ENCODE peak calls at places on chromosomes 5 and 9, in ten cellular contexts. One of them, this sample, is unnamed.

GRCh38 chr9:426976-427375 is 212.3 kb downstream of the DOCK8 start:
- DNase-seq in A549: no peak
- DNase-seq in adrenal gland: no peak
- DNase-seq in transverse colon: no peak
- DNase-seq in lower leg skin: no peak
- DNase-seq in H54: no peak
- DNase-seq in body of pancreas: no peak
- DNase-seq in heart left ventricle: no peak
- DNase-seq in H1: no peak
- DNase-seq in tibial nerve: no peak
- DNase-seq in this sample: no peak

GRCh38 chr9:6667633-6668280 is 22.2 kb upstream of the GLDC start:
- DNase-seq in transverse colon: no peak
- DNase-seq in H1: no peak
- DNase-seq in lower leg skin: no peak
- DNase-seq in adrenal gland: no peak
- DNase-seq in tibial nerve: no peak
- DNase-seq in H54: no peak
- DNase-seq in body of pancreas: no peak
- DNase-seq in heart left ventricle: no peak
- DNase-seq in A549: peak
- DNase-seq in this sample: no peak

GRCh38 chr5:157076558-157076957 is 17.6 kb upstream of the HAVCR1 start:
- DNase-seq in tibial nerve: no peak
- DNase-seq in lower leg skin: peak
- DNase-seq in body of pancreas: peak
- DNase-seq in H1: no peak
- DNase-seq in H54: no peak
- DNase-seq in A549: no peak
- DNase-seq in adrenal gland: peak
- DNase-seq in transverse colon: no peak
- DNase-seq in heart left ventricle: no peak
- DNase-seq in this sample: no peak

GRCh38 chr9:87479801-87480201 is 17.9 kb upstream of the DAPK1 start:
- DNase-seq in A549: no peak
- DNase-seq in heart left ventricle: peak
- DNase-seq in body of pancreas: peak
- DNase-seq in tibial nerve: no peak
- DNase-seq in lower leg skin: no peak
- DNase-seq in adrenal gland: peak
- DNase-seq in transverse colon: peak
- DNase-seq in H54: peak
- DNase-seq in H1: no peak
- DNase-seq in this sample: no peak

GRCh38 chr5:79508794-79509193 is 5.1 kb downstream of the HOMER1 start:
- DNase-seq in adrenal gland: no peak
- DNase-seq in body of pancreas: no peak
- DNase-seq in lower leg skin: no peak
- DNase-seq in H54: no peak
- DNase-seq in A549: no peak
- DNase-seq in transverse colon: no peak
- DNase-seq in heart left ventricle: no peak
- DNase-seq in tibial nerve: no peak
- DNase-seq in H1: no peak
- DNase-seq in this sample: no peak

GRCh38 chr5:133459474-133460155 is 152.7 kb downstream of the FSTL4 start:
- DNase-seq in H1: no peak
- DNase-seq in transverse colon: no peak
- DNase-seq in H54: no peak
- DNase-seq in tibial nerve: no peak
- DNase-seq in body of pancreas: no peak
- DNase-seq in A549: no peak
- DNase-seq in adrenal gland: no peak
- DNase-seq in lower leg skin: peak
- DNase-seq in heart left ventricle: no peak
- DNase-seq in this sample: no peak

GRCh38 chr9:90830051-90830450 is 28.4 kb downstream of the SYK start:
- DNase-seq in tibial nerve: no peak
- DNase-seq in H54: no peak
- DNase-seq in adrenal gland: no peak
- DNase-seq in A549: no peak
- DNase-seq in body of pancreas: no peak
- DNase-seq in H1: no peak
- DNase-seq in lower leg skin: no peak
- DNase-seq in heart left ventricle: no peak
- DNase-seq in transverse colon: no peak
- DNase-seq in this sample: no peak

GRCh38 chr5:37812365-37812764 is 27.5 kb downstream of the GDNF start:
- DNase-seq in body of pancreas: no peak
- DNase-seq in adrenal gland: no peak
- DNase-seq in H54: no peak
- DNase-seq in H1: no peak
- DNase-seq in A549: no peak
- DNase-seq in lower leg skin: no peak
- DNase-seq in heart left ventricle: no peak
- DNase-seq in transverse colon: no peak
- DNase-seq in tibial nerve: no peak
- DNase-seq in this sample: no peak

GRCh38 chr5:111649516-111649915 is 107.5 kb downstream of the NREP start:
- DNase-seq in lower leg skin: no peak
- DNase-seq in tibial nerve: no peak
- DNase-seq in H54: no peak
- DNase-seq in A549: no peak
- DNase-seq in H1: no peak
- DNase-seq in heart left ventricle: no peak
- DNase-seq in adrenal gland: no peak
- DNase-seq in body of pancreas: no peak
- DNase-seq in transverse colon: no peak
- DNase-seq in this sample: no peak

DNA sequence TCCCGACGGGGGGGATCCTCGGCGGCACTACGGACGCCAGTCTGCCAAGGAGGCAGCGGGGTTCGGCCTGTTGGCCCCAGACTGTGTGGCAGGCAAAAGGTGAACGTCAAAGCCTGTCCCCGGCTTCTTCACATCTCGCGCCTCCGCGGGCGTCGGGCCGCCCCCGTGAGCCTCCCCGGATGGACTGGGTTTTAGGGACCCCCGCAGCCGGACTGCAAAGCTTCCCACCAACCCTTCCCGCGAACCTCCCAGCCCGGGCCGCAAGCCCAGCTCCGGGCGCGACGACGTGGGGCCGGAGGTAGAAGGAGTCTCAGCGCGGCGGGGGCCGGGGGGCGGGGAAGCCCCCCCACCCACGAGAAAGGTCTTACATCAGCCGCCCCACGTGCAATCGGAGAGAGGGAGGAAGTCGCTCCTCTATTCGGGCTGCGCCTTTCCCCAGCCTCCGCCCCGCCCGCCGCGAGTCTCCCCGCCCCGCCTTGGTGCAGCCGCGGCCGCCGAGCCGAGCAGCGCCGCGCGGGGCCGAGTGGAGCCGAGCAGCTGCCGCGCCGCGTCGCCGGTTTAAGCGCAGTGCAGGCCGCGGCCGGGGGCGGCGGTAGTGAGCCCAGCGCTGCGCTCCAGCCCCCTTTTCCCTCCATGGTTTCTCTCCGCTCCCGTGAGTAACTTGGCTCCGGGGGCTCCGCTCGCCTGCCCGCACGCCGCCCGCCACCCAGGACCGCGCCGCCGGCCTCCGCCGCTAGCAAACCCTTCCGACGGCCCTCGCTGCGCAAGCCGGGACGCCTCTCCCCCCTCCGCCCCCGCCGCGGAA is at the start of gene ANP32B:
- DNase-seq in H54: peak
- DNase-seq in adrenal gland: peak
- DNase-seq in tibial nerve: peak
- DNase-seq in lower leg skin: peak
- DNase-seq in A549: peak
- DNase-seq in body of pancreas: peak
- DNase-seq in heart left ventricle: peak
- DNase-seq in transverse colon: peak
- DNase-seq in H1: peak
- DNase-seq in this sample: peak
- TF ChIP-seq POLR2A in H54: peak
- TF ChIP-seq POLR2A in adrenal gland: peak
- TF ChIP-seq POLR2A in tibial nerve: no peak
- TF ChIP-seq POLR2A in lower leg skin: no peak
- TF ChIP-seq POLR2A in A549: peak
- TF ChIP-seq POLR2A in body of pancreas: peak
- TF ChIP-seq POLR2A in heart left ventricle: no peak
- TF ChIP-seq POLR2A in transverse colon: peak
- TF ChIP-seq POLR2A in H1: no peak
- TF ChIP-seq POLR2A in this sample: no peak

DNA sequence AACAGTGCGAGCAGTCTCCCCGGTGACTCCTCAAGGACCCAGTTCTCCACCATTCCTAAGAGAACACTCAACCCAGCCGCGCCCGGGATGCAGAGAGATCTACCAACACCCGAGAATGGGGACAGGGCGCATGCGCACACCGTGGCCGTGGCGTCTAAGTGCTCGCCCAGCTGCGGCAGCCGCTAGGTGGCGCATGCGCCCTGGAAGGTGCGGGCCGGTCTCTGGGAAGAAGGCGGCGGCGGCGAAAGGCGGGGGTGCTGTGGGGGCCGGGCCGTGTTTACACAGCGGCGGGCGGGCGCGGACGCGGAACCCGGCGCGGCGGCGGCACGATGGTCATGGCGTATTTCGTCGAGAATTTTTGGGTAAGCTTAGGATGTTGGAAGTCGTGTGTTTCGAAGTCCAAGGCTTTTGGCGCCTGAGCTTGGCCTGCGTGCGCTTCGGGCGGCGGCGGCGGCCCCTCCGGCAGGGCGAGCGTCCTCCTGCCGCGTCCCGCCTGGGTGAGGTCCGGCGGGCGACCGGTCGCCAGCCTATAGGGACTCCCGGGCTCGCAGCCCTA is at the start of gene FCHO2:
- DNase-seq in body of pancreas: peak
- DNase-seq in heart left ventricle: peak
- DNase-seq in H54: peak
- DNase-seq in tibial nerve: peak
- DNase-seq in lower leg skin: peak
- DNase-seq in adrenal gland: peak
- DNase-seq in transverse colon: peak
- DNase-seq in A549: peak
- DNase-seq in H1: peak
- DNase-seq in this sample: peak
- TF ChIP-seq POLR2A in body of pancreas: peak
- TF ChIP-seq POLR2A in heart left ventricle: no peak
- TF ChIP-seq POLR2A in H54: peak
- TF ChIP-seq POLR2A in tibial nerve: peak
- TF ChIP-seq POLR2A in lower leg skin: peak
- TF ChIP-seq POLR2A in adrenal gland: peak
- TF ChIP-seq POLR2A in transverse colon: peak
- TF ChIP-seq POLR2A in A549: peak
- TF ChIP-seq POLR2A in H1: no peak
- TF ChIP-seq POLR2A in this sample: peak

DNA sequence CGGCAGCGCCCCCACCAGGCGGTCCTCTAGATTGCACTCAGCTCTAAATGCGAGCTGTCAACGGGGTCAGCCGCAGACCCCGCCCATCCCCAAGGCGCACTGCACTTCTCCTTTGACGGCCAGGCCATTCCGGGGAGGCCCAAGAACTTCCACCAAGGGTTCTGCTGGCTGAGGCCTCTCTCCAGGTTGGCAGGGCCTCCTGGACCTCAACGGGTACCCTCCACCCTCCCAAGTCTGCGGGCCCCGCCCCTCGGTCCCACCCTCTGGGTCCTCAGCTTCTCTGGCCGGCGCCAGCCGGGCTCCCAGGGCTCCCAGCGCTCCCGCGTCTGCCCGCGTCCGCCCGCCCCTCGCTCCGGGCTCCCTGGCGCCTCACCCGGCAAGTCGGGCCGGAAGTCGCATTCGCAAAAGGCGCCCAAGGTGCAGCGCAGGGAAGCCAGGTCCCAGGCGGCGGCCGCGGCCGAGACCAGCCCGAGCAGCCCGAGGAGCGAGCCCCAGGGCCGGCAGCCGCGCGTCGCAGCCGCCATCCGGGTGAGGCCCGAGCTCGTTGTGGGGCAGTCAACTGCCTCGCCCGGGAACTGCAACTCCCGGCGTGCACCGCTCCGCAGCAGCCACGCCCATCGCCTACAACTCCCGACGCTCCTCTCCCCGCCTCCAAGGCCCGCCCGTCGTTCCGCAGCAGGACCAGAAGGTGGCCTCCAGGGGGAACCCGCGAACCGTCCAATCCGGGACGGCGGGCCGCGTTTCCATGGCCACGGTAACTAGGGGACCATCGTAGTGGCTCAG is at the start of gene TOR2A:
- DNase-seq in heart left ventricle: peak
- DNase-seq in lower leg skin: peak
- DNase-seq in body of pancreas: peak
- DNase-seq in adrenal gland: peak
- DNase-seq in tibial nerve: peak
- DNase-seq in transverse colon: peak
- DNase-seq in A549: peak
- DNase-seq in H54: peak
- DNase-seq in H1: peak
- DNase-seq in this sample: peak
- TF ChIP-seq POLR2A in heart left ventricle: no peak
- TF ChIP-seq POLR2A in lower leg skin: no peak
- TF ChIP-seq POLR2A in body of pancreas: peak
- TF ChIP-seq POLR2A in adrenal gland: peak
- TF ChIP-seq POLR2A in tibial nerve: peak
- TF ChIP-seq POLR2A in transverse colon: peak
- TF ChIP-seq POLR2A in A549: peak
- TF ChIP-seq POLR2A in H54: peak
- TF ChIP-seq POLR2A in H1: no peak
- TF ChIP-seq POLR2A in this sample: no peak

GRCh38 chr9:133187561-133188005 is 21.5 kb downstream of the OBP2B start:
- DNase-seq in H54: no peak
- DNase-seq in tibial nerve: no peak
- DNase-seq in transverse colon: no peak
- DNase-seq in A549: no peak
- DNase-seq in heart left ventricle: no peak
- DNase-seq in body of pancreas: no peak
- DNase-seq in adrenal gland: no peak
- DNase-seq in H1: no peak
- DNase-seq in lower leg skin: peak
- DNase-seq in this sample: peak
- TF ChIP-seq POLR2A in H54: no peak
- TF ChIP-seq POLR2A in tibial nerve: no peak
- TF ChIP-seq POLR2A in transverse colon: no peak
- TF ChIP-seq POLR2A in A549: no peak
- TF ChIP-seq POLR2A in heart left ventricle: no peak
- TF ChIP-seq POLR2A in body of pancreas: no peak
- TF ChIP-seq POLR2A in adrenal gland: no peak
- TF ChIP-seq POLR2A in H1: no peak
- TF ChIP-seq POLR2A in lower leg skin: no peak
- TF ChIP-seq POLR2A in this sample: no peak